ENCODE peak calls at places on chromosomes 2 and 18, in nine cellular contexts. One of them, this sample, is unnamed.

GRCh38 chr2:103435010-103435409 is 673.2 kb downstream of the TMEM182 start:
- DNase-seq in left lung: no peak
- DNase-seq in CD8-positive, alpha-beta T cell: no peak
- DNase-seq in H9: no peak
- DNase-seq in AG04450: no peak
- DNase-seq in hepatocyte: no peak
- DNase-seq in OCI-LY7: no peak
- DNase-seq in HCT116: no peak
- DNase-seq in fibroblast of lung: peak; percentile 13
- DNase-seq in this sample: no peak

GRCh38 chr18:33051397-33051796 is 278.6 kb upstream of the KLHL14 start:
- DNase-seq in left lung: no peak
- DNase-seq in CD8-positive, alpha-beta T cell: no peak
- DNase-seq in H9: no peak
- DNase-seq in AG04450: no peak
- DNase-seq in hepatocyte: peak; percentile 8
- DNase-seq in OCI-LY7: no peak
- DNase-seq in HCT116: no peak
- DNase-seq in fibroblast of lung: peak; percentile 13
- DNase-seq in this sample: no peak

GRCh38 chr2:165778653-165779451 is 15.2 kb downstream of the GALNT3 start:
- DNase-seq in left lung: peak; percentile 60
- DNase-seq in CD8-positive, alpha-beta T cell: no peak
- DNase-seq in H9: peak; percentile 43
- DNase-seq in AG04450: no peak
- DNase-seq in hepatocyte: no peak
- DNase-seq in OCI-LY7: peak; percentile 38
- DNase-seq in HCT116: no peak
- DNase-seq in fibroblast of lung: no peak
- DNase-seq in this sample: no peak

GRCh38 chr18:51506811-51507210 is 309.3 kb upstream of the MEX3C start:
- DNase-seq in left lung: no peak
- DNase-seq in CD8-positive, alpha-beta T cell: no peak
- DNase-seq in H9: no peak
- DNase-seq in AG04450: no peak
- DNase-seq in hepatocyte: no peak
- DNase-seq in OCI-LY7: no peak
- DNase-seq in HCT116: no peak
- DNase-seq in fibroblast of lung: no peak
- DNase-seq in this sample: no peak

GRCh38 chr2:177666408-177666807 is 273.8 kb downstream of the AGPS start:
- DNase-seq in left lung: no peak
- DNase-seq in CD8-positive, alpha-beta T cell: no peak
- DNase-seq in H9: no peak
- DNase-seq in AG04450: no peak
- DNase-seq in hepatocyte: no peak
- DNase-seq in OCI-LY7: no peak
- DNase-seq in HCT116: no peak
- DNase-seq in fibroblast of lung: peak; percentile 69
- DNase-seq in this sample: peak; percentile 43

GRCh38 chr2:197307933-197308521 is 2.6 kb downstream of the ANKRD44 start:
- DNase-seq in left lung: peak; percentile 79
- DNase-seq in CD8-positive, alpha-beta T cell: no peak
- DNase-seq in H9: no peak
- DNase-seq in AG04450: no peak
- DNase-seq in hepatocyte: no peak
- DNase-seq in OCI-LY7: peak; percentile 48
- DNase-seq in HCT116: no peak
- DNase-seq in fibroblast of lung: no peak
- DNase-seq in this sample: no peak

GRCh38 chr2:8680931-8681760 is 710 bp upstream of the ID2 start:
- DNase-seq in left lung: peak; percentile 85
- DNase-seq in CD8-positive, alpha-beta T cell: peak; percentile 36
- DNase-seq in H9: peak; percentile 46
- DNase-seq in AG04450: peak; percentile 65
- DNase-seq in hepatocyte: peak; percentile 92
- DNase-seq in OCI-LY7: peak; percentile 88
- DNase-seq in HCT116: peak; percentile 48
- DNase-seq in fibroblast of lung: peak; percentile 86
- DNase-seq in this sample: peak; percentile 44

GRCh38 chr2:17076535-17076934 is 410.9 kb upstream of the CYRIA start:
- DNase-seq in left lung: no peak
- DNase-seq in CD8-positive, alpha-beta T cell: no peak
- DNase-seq in H9: no peak
- DNase-seq in AG04450: no peak
- DNase-seq in hepatocyte: no peak
- DNase-seq in OCI-LY7: no peak
- DNase-seq in HCT116: no peak
- DNase-seq in fibroblast of lung: no peak
- DNase-seq in this sample: no peak

GRCh38 chr2:12126325-12126724 is 379.9 kb downstream of the LPIN1 start:
- DNase-seq in left lung: no peak
- DNase-seq in CD8-positive, alpha-beta T cell: no peak
- DNase-seq in H9: no peak
- DNase-seq in AG04450: no peak
- DNase-seq in hepatocyte: no peak
- DNase-seq in OCI-LY7: no peak
- DNase-seq in HCT116: no peak
- DNase-seq in fibroblast of lung: no peak
- DNase-seq in this sample: no peak

GRCh38 chr2:43898134-43898957 is 59.6 kb downstream of the ABCG8 start:
- DNase-seq in left lung: peak; percentile 83
- DNase-seq in CD8-positive, alpha-beta T cell: no peak
- DNase-seq in H9: no peak
- DNase-seq in AG04450: no peak
- DNase-seq in hepatocyte: peak; percentile 40
- DNase-seq in OCI-LY7: no peak
- DNase-seq in HCT116: no peak
- DNase-seq in fibroblast of lung: no peak
- DNase-seq in this sample: peak; percentile 47

GRCh38 chr18:14086459-14087231 is 45.6 kb downstream of the ZNF519 start:
- DNase-seq in left lung: no peak
- DNase-seq in CD8-positive, alpha-beta T cell: no peak
- DNase-seq in H9: peak; percentile 61
- DNase-seq in AG04450: no peak
- DNase-seq in hepatocyte: peak; percentile 66
- DNase-seq in OCI-LY7: peak; percentile 59
- DNase-seq in HCT116: no peak
- DNase-seq in fibroblast of lung: peak; percentile 19
- DNase-seq in this sample: peak; percentile 17

GRCh38 chr2:195612515-195613495 is 44.2 kb upstream of the SLC39A10 start:
- DNase-seq in left lung: no peak
- DNase-seq in CD8-positive, alpha-beta T cell: no peak
- DNase-seq in H9: peak; percentile 79
- DNase-seq in AG04450: peak; percentile 54
- DNase-seq in hepatocyte: peak; percentile 71
- DNase-seq in OCI-LY7: no peak
- DNase-seq in HCT116: no peak
- DNase-seq in fibroblast of lung: peak; percentile 94
- DNase-seq in this sample: no peak

GRCh38 chr2:71505086-71505769 is 51.9 kb downstream of the DYSF start:
- DNase-seq in left lung: no peak
- DNase-seq in CD8-positive, alpha-beta T cell: no peak
- DNase-seq in H9: no peak
- DNase-seq in AG04450: no peak
- DNase-seq in hepatocyte: peak; percentile 26
- DNase-seq in OCI-LY7: no peak
- DNase-seq in HCT116: no peak
- DNase-seq in fibroblast of lung: no peak
- DNase-seq in this sample: peak; percentile 12

GRCh38 chr2:160582481-160583161 is 89.0 kb upstream of the RBMS1 start:
- DNase-seq in left lung: no peak
- DNase-seq in CD8-positive, alpha-beta T cell: no peak
- DNase-seq in H9: no peak
- DNase-seq in AG04450: peak; percentile 39
- DNase-seq in hepatocyte: peak; percentile 30
- DNase-seq in OCI-LY7: no peak
- DNase-seq in HCT116: no peak
- DNase-seq in fibroblast of lung: peak; percentile 85
- DNase-seq in this sample: no peak

GRCh38 chr18:46405832-46406538 is 251.0 kb downstream of the LOXHD1 start:
- DNase-seq in left lung: no peak
- DNase-seq in CD8-positive, alpha-beta T cell: no peak
- DNase-seq in H9: no peak
- DNase-seq in AG04450: no peak
- DNase-seq in hepatocyte: no peak
- DNase-seq in OCI-LY7: no peak
- DNase-seq in HCT116: no peak
- DNase-seq in fibroblast of lung: no peak
- DNase-seq in this sample: no peak

DNA sequence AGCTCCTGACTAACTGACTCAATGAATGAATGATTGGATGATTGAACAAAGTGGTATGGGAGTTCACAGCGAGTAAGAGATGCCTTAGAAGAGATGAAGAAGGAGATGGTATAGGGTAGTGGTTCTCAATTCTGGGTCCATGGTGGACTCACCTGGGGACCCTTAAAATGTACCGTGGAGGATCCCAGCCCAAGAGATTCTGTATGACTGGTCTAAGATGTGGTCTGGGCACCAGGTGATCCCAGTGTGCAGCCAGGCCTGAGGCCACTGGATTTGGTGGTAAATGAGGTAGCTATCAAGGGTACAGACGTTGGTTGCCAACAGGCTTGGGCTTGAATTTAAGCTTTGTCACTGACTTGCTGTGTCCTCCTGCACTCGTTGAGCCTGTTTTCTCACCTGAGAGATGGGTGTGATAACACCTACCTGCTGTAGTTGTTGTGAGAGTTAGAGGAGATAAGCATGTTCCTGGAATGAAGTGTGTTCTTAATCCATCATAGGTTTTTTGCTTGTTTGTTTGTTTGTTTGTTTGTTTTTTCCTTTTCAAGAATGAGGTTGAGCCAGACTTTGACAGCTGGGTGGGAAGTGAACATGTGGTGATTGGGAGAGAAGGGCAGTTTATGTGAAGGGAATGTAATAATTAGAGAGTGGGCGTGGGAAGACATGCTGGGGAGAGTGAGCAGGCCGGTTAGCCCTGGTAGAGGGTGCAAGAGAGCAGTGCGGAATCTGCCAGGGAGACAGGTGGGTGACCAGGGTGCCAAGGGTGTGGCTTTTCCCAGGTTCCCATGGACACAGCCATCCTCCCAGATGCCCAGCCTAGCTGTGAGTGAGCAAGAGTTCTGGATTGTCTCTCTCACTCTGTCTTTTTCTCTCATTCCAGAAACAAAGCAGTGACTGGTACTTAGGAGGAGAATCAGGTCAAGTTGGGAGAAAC is 31.4 kb upstream of the IL1B start:
- DNase-seq in left lung: no peak
- DNase-seq in CD8-positive, alpha-beta T cell: no peak
- DNase-seq in H9: no peak
- DNase-seq in AG04450: no peak
- DNase-seq in hepatocyte: no peak
- DNase-seq in OCI-LY7: no peak
- DNase-seq in HCT116: no peak
- DNase-seq in fibroblast of lung: no peak
- DNase-seq in this sample: no peak
- H3K9me3 ChIP-seq in left lung: no peaks in the 10 kb centered on the region
- H3K9me3 ChIP-seq in CD8-positive, alpha-beta T cell: no peaks in the 10 kb centered on the region
- H3K9me3 ChIP-seq in H9: peaks cover 36% of the 10 kb centered on the region
- H3K9me3 ChIP-seq in AG04450: no peaks in the 10 kb centered on the region
- H3K9me3 ChIP-seq in hepatocyte: no peaks in the 10 kb centered on the region
- H3K9me3 ChIP-seq in OCI-LY7: no peaks in the 10 kb centered on the region
- H3K9me3 ChIP-seq in HCT116: no peaks in the 10 kb centered on the region
- H3K9me3 ChIP-seq in fibroblast of lung: no peaks in the 10 kb centered on the region
- H3K9me3 ChIP-seq in this sample: no peaks in the 10 kb centered on the region

DNA sequence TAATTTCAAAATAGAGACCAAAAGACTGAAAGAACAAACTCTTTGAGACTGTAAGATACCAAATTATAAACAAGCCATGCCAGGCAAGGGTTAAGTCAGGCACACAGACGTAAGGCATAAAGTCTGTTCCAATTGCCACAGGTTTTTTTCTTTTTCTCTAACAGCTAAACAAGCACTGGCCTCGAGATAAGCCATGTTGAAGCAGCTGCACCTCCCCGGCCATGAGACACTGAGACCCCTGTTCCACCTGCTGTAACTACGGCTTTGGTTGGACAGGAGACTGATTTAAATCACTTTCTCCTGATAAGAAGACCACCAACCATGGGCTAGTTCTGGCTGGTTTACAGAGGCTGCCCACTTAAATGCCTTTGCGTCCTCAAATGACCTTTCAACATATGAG is 117.3 kb downstream of the CMPK2 start:
- DNase-seq in left lung: no peak
- DNase-seq in CD8-positive, alpha-beta T cell: no peak
- DNase-seq in H9: no peak
- DNase-seq in AG04450: no peak
- DNase-seq in hepatocyte: no peak
- DNase-seq in OCI-LY7: no peak
- DNase-seq in HCT116: no peak
- DNase-seq in fibroblast of lung: no peak
- DNase-seq in this sample: no peak
- H3K9me3 ChIP-seq in left lung: no peaks in the 10 kb centered on the region
- H3K9me3 ChIP-seq in CD8-positive, alpha-beta T cell: no peaks in the 10 kb centered on the region
- H3K9me3 ChIP-seq in H9: no peaks in the 10 kb centered on the region
- H3K9me3 ChIP-seq in AG04450: no peaks in the 10 kb centered on the region
- H3K9me3 ChIP-seq in hepatocyte: no peaks in the 10 kb centered on the region
- H3K9me3 ChIP-seq in OCI-LY7: no peaks in the 10 kb centered on the region
- H3K9me3 ChIP-seq in HCT116: no peaks in the 10 kb centered on the region
- H3K9me3 ChIP-seq in fibroblast of lung: no peaks in the 10 kb centered on the region
- H3K9me3 ChIP-seq in this sample: no peaks in the 10 kb centered on the region

GRCh38 chr2:186009341-186009740 is 270.7 kb downstream of the FSIP2 start:
- DNase-seq in left lung: no peak
- DNase-seq in CD8-positive, alpha-beta T cell: no peak
- DNase-seq in H9: no peak
- DNase-seq in AG04450: no peak
- DNase-seq in hepatocyte: no peak
- DNase-seq in OCI-LY7: no peak
- DNase-seq in HCT116: no peak
- DNase-seq in fibroblast of lung: no peak
- DNase-seq in this sample: no peak
- H3K9me3 ChIP-seq in left lung: no peaks in the 10 kb centered on the region
- H3K9me3 ChIP-seq in CD8-positive, alpha-beta T cell: no peaks in the 10 kb centered on the region
- H3K9me3 ChIP-seq in H9: no peaks in the 10 kb centered on the region
- H3K9me3 ChIP-seq in AG04450: no peaks in the 10 kb centered on the region
- H3K9me3 ChIP-seq in hepatocyte: no peaks in the 10 kb centered on the region
- H3K9me3 ChIP-seq in OCI-LY7: no peaks in the 10 kb centered on the region
- H3K9me3 ChIP-seq in HCT116: no peaks in the 10 kb centered on the region
- H3K9me3 ChIP-seq in fibroblast of lung: no peaks in the 10 kb centered on the region
- H3K9me3 ChIP-seq in this sample: peaks cover 3% of the 10 kb centered on the region

DNA sequence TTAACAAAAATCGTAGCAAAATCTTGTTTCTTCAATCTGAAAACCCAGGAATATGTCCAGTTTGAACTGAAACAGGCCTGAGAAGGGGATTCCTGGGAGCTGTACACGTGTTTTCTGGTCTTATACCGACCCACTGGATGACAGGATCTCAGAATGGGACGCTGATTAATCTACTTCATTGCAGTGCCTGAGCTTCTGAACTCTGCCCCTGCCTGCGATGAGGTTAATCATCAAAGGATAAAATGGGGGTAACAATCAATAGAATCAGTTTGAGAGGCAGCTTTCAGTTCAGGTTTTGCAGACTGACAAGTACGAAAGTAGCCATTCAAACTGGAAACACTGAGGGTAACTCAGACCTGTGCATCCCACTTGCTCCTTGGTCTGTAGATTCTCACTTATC is 273.9 kb upstream of the REV1 start:
- DNase-seq in left lung: no peak
- DNase-seq in CD8-positive, alpha-beta T cell: no peak
- DNase-seq in H9: no peak
- DNase-seq in AG04450: no peak
- DNase-seq in hepatocyte: no peak
- DNase-seq in OCI-LY7: no peak
- DNase-seq in HCT116: no peak
- DNase-seq in fibroblast of lung: no peak
- DNase-seq in this sample: no peak
- H3K9me3 ChIP-seq in left lung: no peaks in the 10 kb centered on the region
- H3K9me3 ChIP-seq in CD8-positive, alpha-beta T cell: no peaks in the 10 kb centered on the region
- H3K9me3 ChIP-seq in H9: no peaks in the 10 kb centered on the region
- H3K9me3 ChIP-seq in AG04450: no peaks in the 10 kb centered on the region
- H3K9me3 ChIP-seq in hepatocyte: no peaks in the 10 kb centered on the region
- H3K9me3 ChIP-seq in OCI-LY7: no peaks in the 10 kb centered on the region
- H3K9me3 ChIP-seq in HCT116: no peaks in the 10 kb centered on the region
- H3K9me3 ChIP-seq in fibroblast of lung: no peaks in the 10 kb centered on the region
- H3K9me3 ChIP-seq in this sample: no peaks in the 10 kb centered on the region

GRCh38 chr2:82089518-82089917 is 1785.0 kb upstream of the LRRTM1 start:
- DNase-seq in left lung: no peak
- DNase-seq in CD8-positive, alpha-beta T cell: no peak
- DNase-seq in H9: no peak
- DNase-seq in AG04450: no peak
- DNase-seq in hepatocyte: no peak
- DNase-seq in OCI-LY7: no peak
- DNase-seq in HCT116: no peak
- DNase-seq in fibroblast of lung: no peak
- DNase-seq in this sample: no peak
- H3K9me3 ChIP-seq in left lung: no peaks in the 10 kb centered on the region
- H3K9me3 ChIP-seq in CD8-positive, alpha-beta T cell: no peaks in the 10 kb centered on the region
- H3K9me3 ChIP-seq in H9: no peaks in the 10 kb centered on the region
- H3K9me3 ChIP-seq in AG04450: no peaks in the 10 kb centered on the region
- H3K9me3 ChIP-seq in hepatocyte: no peaks in the 10 kb centered on the region
- H3K9me3 ChIP-seq in OCI-LY7: no peaks in the 10 kb centered on the region
- H3K9me3 ChIP-seq in HCT116: no peaks in the 10 kb centered on the region
- H3K9me3 ChIP-seq in fibroblast of lung: no peaks in the 10 kb centered on the region
- H3K9me3 ChIP-seq in this sample: no peaks in the 10 kb centered on the region